ENCODE peak calls at places on chromosomes 11 and 22, in nine cellular contexts. B is non-pigmented ciliary epithelial cell; O is stimulated activated CD4-positive, alpha-beta T cell treated with anti-CD3 and anti-CD28 coated beads, TNF-alpha, amount 100 ng/mL, for 4 hours; H is stimulated activated CD8-positive, alpha-beta memory T cell treated with anti-CD3 and anti-CD28 coated beads, Interleukin-15, amount 100 ng/mL, for 4 hours; V is B cell; R is amniotic stem cell; K is BJ; Z is Panc1; U is right atrium auricular region. M is an unnamed sample.

GRCh38 chr11:561148-562003 is 606 bp downstream of the RASSF7 start:
- DNase-seq in B (no peak), O (no peak), H (no peak), V (no peak), R (no peak), K (no peak), Z (no peak), U (no peak), M (no peak)

GRCh38 chr11:61077936-61078335 is 24.4 kb upstream of the CD5 start:
- DNase-seq in B (no peak), O (no peak), H (no peak), V (no peak), R (no peak), K (no peak), Z (no peak), U (no peak), M (no peak)

GRCh38 chr11:113901141-113901540 is 3.5 kb upstream of the HTR3B start:
- DNase-seq in B (no peak), O (no peak), H (no peak), V (no peak), R (no peak), K (no peak), Z (no peak), U (peak), M (no peak)

GRCh38 chr11:117045196-117045595 is 53.0 kb downstream of the SIK3 start:
- DNase-seq in B (peak), O (no peak), H (no peak), V (no peak), R (no peak), K (peak), Z (no peak), U (no peak), M (no peak)

GRCh38 chr22:21657361-21658118 is 8.3 kb upstream of the PPIL2 start:
- DNase-seq in B (no peak), O (peak), H (peak), V (peak), R (no peak), K (no peak), Z (no peak), U (no peak), M (no peak)

GRCh38 chr11:253886-254270 is 17.1 kb downstream of the PSMD13 start:
- DNase-seq in B (no peak), O (no peak), H (no peak), V (no peak), R (no peak), K (no peak), Z (no peak), U (no peak), M (peak)

GRCh38 chr11:60064115-60064514 is 7.7 kb downstream of the MS4A3 start:
- DNase-seq in B (no peak), O (no peak), H (no peak), V (peak), R (no peak), K (no peak), Z (no peak), U (no peak), M (no peak)

GRCh38 chr11:96186806-96187205 is 156.2 kb downstream of the MAML2 start:
- DNase-seq in B (no peak), O (no peak), H (no peak), V (no peak), R (no peak), K (no peak), Z (no peak), U (no peak), M (no peak)

GRCh38 chr11:130192845-130193267 is 33.3 kb downstream of the ST14 start:
- DNase-seq in B (no peak), O (no peak), H (no peak), V (no peak), R (no peak), K (no peak), Z (no peak), U (no peak), M (no peak)

GRCh38 chr11:118910309-118911112 is 15.2 kb downstream of the BCL9L start:
- DNase-seq in B (no peak), O (no peak), H (no peak), V (no peak), R (peak), K (peak), Z (no peak), U (peak), M (peak)

GRCh38 chr22:40044870-40045834 is 50.4 kb downstream of the FAM83F start:
- DNase-seq in B (no peak), O (peak), H (peak), V (peak), R (no peak), K (no peak), Z (no peak), U (no peak), M (peak)

GRCh38 chr11:87712802-87713202 is 462.4 kb downstream of the RAB38 start:
- DNase-seq in B (no peak), O (no peak), H (no peak), V (no peak), R (no peak), K (no peak), Z (no peak), U (no peak), M (no peak)

GRCh38 chr11:14547440-14547839 is 27.3 kb upstream of the PSMA1 start:
- DNase-seq in B (no peak), O (no peak), H (no peak), V (no peak), R (no peak), K (no peak), Z (no peak), U (no peak), M (no peak)

GRCh38 chr11:128179049-128179448 is 408.3 kb downstream of the ETS1 start:
- DNase-seq in B (no peak), O (no peak), H (no peak), V (no peak), R (no peak), K (no peak), Z (no peak), U (no peak), M (no peak)

GRCh38 chr22:40487663-40488249 is 117.4 kb downstream of the SGSM3 start:
- DNase-seq in B (no peak), O (no peak), H (no peak), V (peak), R (no peak), K (no peak), Z (no peak), U (no peak), M (no peak)

GRCh38 chr11:88281317-88281712 is 56.2 kb downstream of the CTSC start:
- DNase-seq in B (no peak), O (no peak), H (no peak), V (no peak), R (no peak), K (no peak), Z (no peak), U (no peak), M (no peak)

GRCh38 chr11:103737791-103738190 is 298.6 kb upstream of the DDI1 start:
- DNase-seq in B (no peak), O (no peak), H (no peak), V (no peak), R (no peak), K (no peak), Z (no peak), U (no peak), M (no peak)

GRCh38 chr11:68260484-68260883 is 11.3 kb downstream of the C11orf24 start:
- DNase-seq in B (no peak), O (no peak), H (no peak), V (no peak), R (no peak), K (no peak), Z (no peak), U (no peak), M (no peak)

GRCh38 chr11:132131051-132131450 is 760.6 kb downstream of the NTM start:
- DNase-seq in B (no peak), O (no peak), H (no peak), V (no peak), R (no peak), K (no peak), Z (no peak), U (no peak), M (no peak)

GRCh38 chr11:19953909-19954308 is 206.4 kb downstream of the DBX1 start:
- DNase-seq in B (peak), O (no peak), H (no peak), V (no peak), R (peak), K (no peak), Z (no peak), U (no peak), M (no peak)

GRCh38 chr11:95379460-95379859 is 148.5 kb upstream of the SESN3 start:
- DNase-seq in B (no peak), O (no peak), H (no peak), V (no peak), R (no peak), K (no peak), Z (no peak), U (no peak), M (no peak)

GRCh38 chr11:86302092-86302793 is at the start of gene HIKESHI:
- DNase-seq in B (peak), O (peak), H (peak), V (peak), R (peak), K (peak), Z (peak), U (peak), M (peak)

GRCh38 chr11:65560555-65561418 is 2.6 kb upstream of the LTBP3 start:
- DNase-seq in B (peak), O (no peak), H (no peak), V (no peak), R (no peak), K (no peak), Z (no peak), U (no peak), M (no peak)

GRCh38 chr22:38292694-38293093 is 19.9 kb upstream of the TMEM184B start:
- DNase-seq in B (no peak), O (no peak), H (no peak), V (no peak), R (no peak), K (no peak), Z (no peak), U (no peak), M (no peak)

GRCh38 chr11:128924109-128924508 is 18.6 kb downstream of the TP53AIP1 start:
- DNase-seq in B (no peak), O (no peak), H (no peak), V (no peak), R (no peak), K (no peak), Z (no peak), U (no peak), M (no peak)

GRCh38 chr11:113556036-113556435 is 80.8 kb upstream of the DRD2 start:
- DNase-seq in B (no peak), O (no peak), H (no peak), V (no peak), R (no peak), K (no peak), Z (no peak), U (no peak), M (no peak)

GRCh38 chr11:33375688-33376311 is 118.6 kb downstream of the HIPK3 start:
- DNase-seq in B (no peak), O (no peak), H (no peak), V (peak), R (no peak), K (no peak), Z (no peak), U (no peak), M (peak)

GRCh38 chr22:30602049-30602448 is 4.9 kb upstream of the TCN2 start:
- DNase-seq in B (no peak), O (no peak), H (no peak), V (no peak), R (no peak), K (no peak), Z (no peak), U (no peak), M (no peak)

GRCh38 chr11:133930767-133931448 is 25.9 kb downstream of the IGSF9B start:
- DNase-seq in B (no peak), O (no peak), H (no peak), V (peak), R (no peak), K (no peak), Z (no peak), U (no peak), M (no peak)

GRCh38 chr11:83364500-83365059 is 78.4 kb upstream of the CCDC90B start:
- DNase-seq in B (no peak), O (no peak), H (no peak), V (no peak), R (no peak), K (no peak), Z (no peak), U (no peak), M (no peak)

GRCh38 chr11:103624708-103625623 is 411.5 kb upstream of the DDI1 start:
- DNase-seq in B (peak), O (no peak), H (no peak), V (no peak), R (peak), K (peak), Z (no peak), U (no peak), M (no peak)

GRCh38 chr22:48736593-48737460 is 1090.8 kb downstream of the BRD1 start:
- DNase-seq in B (no peak), O (no peak), H (no peak), V (peak), R (no peak), K (no peak), Z (no peak), U (no peak), M (no peak)